ENCODE peak calls at places on chromosome 15, in nine cellular contexts. B is cardiac muscle cell; V is spleen; Y is CD4-positive, alpha-beta T cell; Q is GM23338; G is GM12865; H is lower lobe of right lung; D is cardiac fibroblast; T is brain microvascular endothelial cell. J is an unnamed sample.
A peak's percentile ranks its signal among the peaks of the same experiment; 100 is the strongest.

GRCh38 chr15:80551348-80551747 is 143.8 kb upstream of the ABHD17C start:
- DNase-seq in B (no peak), V (no peak), Y (no peak), Q (no peak), G (no peak), H (no peak), D (no peak), T (peak; percentile 19), J (no peak)

GRCh38 chr15:36026627-36027026 is 480.7 kb upstream of the DPH6 start:
- DNase-seq in B (no peak), V (no peak), Y (no peak), Q (no peak), G (no peak), H (no peak), D (no peak), T (no peak), J (no peak)

GRCh38 chr15:48062476-48062875 is 58.3 kb upstream of the SLC24A5 start:
- DNase-seq in B (no peak), V (no peak), Y (no peak), Q (no peak), G (no peak), H (no peak), D (peak; percentile 10), T (peak; percentile 44), J (no peak)

GRCh38 chr15:69140306-69140705 is 20.1 kb upstream of the GLCE start:
- DNase-seq in B (no peak), V (no peak), Y (no peak), Q (no peak), G (no peak), H (no peak), D (no peak), T (no peak), J (no peak)

GRCh38 chr15:83178869-83179325 is 28.7 kb downstream of the HDGFL3 start:
- DNase-seq in B (peak; percentile 2), V (no peak), Y (no peak), Q (peak; percentile 18), G (no peak), H (no peak), D (no peak), T (no peak), J (no peak)

GRCh38 chr15:61057376-61057775 is 171.7 kb downstream of the RORA start:
- DNase-seq in B (no peak), V (no peak), Y (no peak), Q (no peak), G (peak; percentile 48), H (no peak), D (no peak), T (no peak), J (no peak)

GRCh38 chr15:98069256-98069655 is 108.8 kb downstream of the ARRDC4 start:
- DNase-seq in B (no peak), V (no peak), Y (no peak), Q (no peak), G (no peak), H (no peak), D (no peak), T (no peak), J (no peak)

GRCh38 chr15:50828610-50829206 is 63.2 kb upstream of the SPPL2A start:
- DNase-seq in B (no peak), V (no peak), Y (no peak), Q (peak; percentile 3), G (no peak), H (no peak), D (peak; percentile 90), T (peak; percentile 90), J (no peak)

GRCh38 chr15:38226867-38227266 is 25.8 kb upstream of the SPRED1 start:
- DNase-seq in B (peak; percentile 69), V (no peak), Y (no peak), Q (no peak), G (no peak), H (no peak), D (peak; percentile 93), T (peak; percentile 93), J (no peak)

DNA sequence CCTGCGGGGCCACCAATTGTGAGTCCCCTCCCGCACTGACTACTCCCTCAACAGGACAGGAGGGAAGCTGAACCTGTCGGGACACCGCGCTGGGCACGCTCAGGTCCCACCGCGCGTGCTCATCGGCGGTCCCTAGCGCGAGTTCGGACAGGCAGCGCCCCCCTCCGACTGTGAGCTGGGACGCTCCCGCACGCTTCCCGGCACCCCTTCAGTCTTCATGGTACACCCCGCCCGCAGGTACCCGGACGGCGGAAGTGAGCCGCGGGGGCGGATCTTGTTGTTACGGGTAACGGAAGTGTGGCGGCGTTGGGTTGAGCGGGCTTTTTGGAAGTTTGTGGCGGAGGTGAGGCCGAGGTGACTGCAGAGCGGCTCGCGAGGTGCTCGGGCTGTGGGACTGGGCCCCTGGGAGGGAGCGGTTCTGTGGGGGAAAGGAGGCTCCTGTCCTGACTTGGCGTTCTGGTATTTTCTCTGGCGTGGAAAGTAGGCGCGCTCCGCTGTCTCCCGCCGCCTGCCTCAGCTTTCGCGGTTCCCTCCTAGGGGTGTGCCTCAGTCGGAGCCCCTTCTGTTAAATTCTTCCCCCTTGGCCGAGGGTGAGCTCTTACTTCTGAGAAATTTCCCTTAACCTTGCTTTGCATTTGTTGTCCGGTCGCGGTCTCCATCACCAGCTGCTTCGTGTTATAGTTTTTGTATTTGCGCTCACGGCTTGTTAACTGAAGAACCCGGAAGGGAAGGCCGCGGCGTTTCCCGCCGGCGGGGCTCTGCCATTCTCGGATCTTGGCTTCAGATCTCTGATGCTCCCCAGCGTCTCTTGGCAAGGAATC is at the start of gene FANCI:
- DNase-seq in B (peak; percentile 96), V (peak; percentile 99), Y (peak; percentile 98), Q (peak; percentile 99), G (peak; percentile 97), H (peak; percentile 98), D (peak; percentile 93), T (peak; percentile 93), J (peak; percentile 90)
- TF ChIP-seq CTCF in B (peak; percentile 56), V (peak; percentile 51), Y (no peak), Q (peak; percentile 43), G (peak; percentile 50), H (peak; percentile 53), D (peak; percentile 38), T (peak; percentile 63), J (peak; percentile 53)

GRCh38 chr15:90640862-90641261 is 76.3 kb upstream of the BLM start:
- DNase-seq in B (no peak), V (no peak), Y (no peak), Q (no peak), G (no peak), H (peak; percentile 13), D (no peak), T (no peak), J (no peak)

GRCh38 chr15:90641581-90642463 is 75.3 kb upstream of the BLM start:
- DNase-seq in B (no peak), V (no peak), Y (no peak), Q (no peak), G (no peak), H (peak; percentile 11), D (no peak), T (no peak), J (no peak)

GRCh38 chr15:90637693-90638092 is 79.5 kb upstream of the BLM start:
- DNase-seq in B (no peak), V (no peak), Y (no peak), Q (no peak), G (no peak), H (peak; percentile 24), D (no peak), T (no peak), J (no peak)

GRCh38 chr15:90638241-90638691 is 78.9 kb upstream of the BLM start:
- DNase-seq in B (no peak), V (no peak), Y (no peak), Q (no peak), G (no peak), H (peak; percentile 37), D (no peak), T (no peak), J (no peak)

GRCh38 chr15:90638963-90639362 is 78.2 kb upstream of the BLM start:
- DNase-seq in B (no peak), V (no peak), Y (no peak), Q (no peak), G (no peak), H (no peak), D (no peak), T (no peak), J (no peak)
- TF ChIP-seq CTCF in B (no peak), V (no peak), Y (no peak), Q (peak; percentile 20), G (no peak), H (no peak), D (no peak), T (no peak), J (no peak)

GRCh38 chr15:91968610-91969009 is 115.1 kb downstream of the SLCO3A1 start:
- DNase-seq in B (no peak), V (no peak), Y (no peak), Q (peak; percentile 70), G (no peak), H (no peak), D (no peak), T (no peak), J (no peak)
- TF ChIP-seq CTCF in B (no peak), V (no peak), Y (no peak), Q (peak; percentile 73), G (no peak), H (no peak), D (no peak), T (peak; percentile 16), J (no peak)

GRCh38 chr15:34358367-34358766 is 8.6 kb downstream of the LPCAT4 start:
- DNase-seq in B (no peak), V (no peak), Y (no peak), Q (peak; percentile 39), G (no peak), H (no peak), D (peak; percentile 22), T (no peak), J (no peak)
- TF ChIP-seq CTCF in B (peak; percentile 15), V (no peak), Y (no peak), Q (peak; percentile 55), G (no peak), H (no peak), D (peak; percentile 32), T (peak; percentile 59), J (peak; percentile 23)

GRCh38 chr15:91049378-91050127 is 27.2 kb upstream of the VPS33B start:
- DNase-seq in B (peak; percentile 76), V (no peak), Y (peak; percentile 51), Q (peak; percentile 72), G (peak; percentile 77), H (no peak), D (peak; percentile 81), T (peak; percentile 77), J (peak; percentile 25)
- TF ChIP-seq CTCF in B (peak; percentile 73), V (peak; percentile 38), Y (peak; percentile 55), Q (peak; percentile 59), G (peak; percentile 67), H (peak; percentile 67), D (peak; percentile 77), T (peak; percentile 83), J (peak; percentile 68)

DNA sequence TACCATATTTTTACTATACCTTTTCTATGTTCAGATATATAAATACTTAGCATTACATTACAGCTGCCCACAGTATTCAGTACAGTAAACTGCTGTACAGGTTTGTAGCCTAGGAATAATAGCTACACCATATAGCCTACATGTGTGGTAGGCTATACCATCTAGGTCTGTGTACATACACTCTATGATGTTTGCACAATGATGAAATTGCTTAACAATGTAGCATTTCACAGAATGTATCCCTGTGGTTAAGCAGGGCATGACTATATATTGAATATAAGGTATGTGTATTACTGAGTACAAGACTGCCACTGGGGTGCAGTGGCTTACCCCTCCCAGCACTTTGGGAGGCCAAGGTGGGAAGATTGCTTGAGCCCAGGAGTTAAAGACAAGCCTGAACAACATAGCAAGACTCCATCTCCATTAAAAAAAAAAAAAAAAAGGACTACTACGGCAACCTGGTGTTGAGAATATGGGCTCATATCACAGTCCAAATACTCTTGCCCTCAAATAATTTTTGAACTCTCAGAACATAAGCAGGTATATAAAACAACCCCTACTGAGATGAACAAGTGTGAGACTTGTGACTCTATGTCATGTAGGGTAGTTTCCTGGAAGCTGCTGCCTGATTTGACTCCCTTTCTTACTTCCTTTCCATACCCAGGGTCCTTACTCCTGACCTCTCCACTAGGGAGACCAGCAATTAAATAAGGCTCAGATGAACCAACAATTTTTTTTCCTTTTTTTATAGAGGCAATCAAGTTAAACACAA is 4.8 kb downstream of the PPP1R14D start:
- DNase-seq in B (no peak), V (no peak), Y (no peak), Q (no peak), G (no peak), H (no peak), D (no peak), T (no peak), J (no peak)
- TF ChIP-seq CTCF in B (no peak), V (no peak), Y (no peak), Q (no peak), G (no peak), H (no peak), D (no peak), T (no peak), J (no peak)